ENCODE peak calls at places on chromosomes 1 and 21, in nine cellular contexts. J is OCI-LY7, R is GM23338, L is hepatocyte, T is HCT116, Y is neural progenitor cell, F is GM23248, D is PC-3, Z is SK-N-SH. V is an unnamed sample.
A peak's percentile ranks its signal among the peaks of the same experiment; 100 is the strongest.

GRCh38 chr1:39926343-39926769 is 24.6 kb upstream of the MYCL start:
- DNase-seq in J (peak; percentile 19), R (no peak), L (no peak), T (no peak), Y (no peak), F (peak; percentile 49), D (no peak), Z (no peak), V (no peak)

GRCh38 chr1:93588206-93588605 is 93.4 kb downstream of the BCAR3 start:
- DNase-seq in J (no peak), R (no peak), L (no peak), T (no peak), Y (no peak), F (peak; percentile 37), D (no peak), Z (no peak), V (no peak)

GRCh38 chr1:54812801-54813478 is 11.8 kb upstream of the TTC22 start:
- DNase-seq in J (no peak), R (no peak), L (peak; percentile 2), T (no peak), Y (no peak), F (no peak), D (no peak), Z (no peak), V (no peak)

GRCh38 chr1:11784256-11784992 is 21.3 kb downstream of the MTHFR start:
- DNase-seq in J (peak; percentile 30), R (no peak), L (no peak), T (no peak), Y (peak; percentile 1), F (no peak), D (no peak), Z (no peak), V (no peak)

GRCh38 chr21:37647781-37648180 is 268.5 kb downstream of the KCNJ6 start:
- DNase-seq in J (no peak), R (no peak), L (no peak), T (no peak), Y (no peak), F (no peak), D (no peak), Z (no peak), V (no peak)

GRCh38 chr1:204261746-204262505 is 48.1 kb upstream of the GOLT1A start:
- DNase-seq in J (no peak), R (no peak), L (no peak), T (no peak), Y (no peak), F (peak; percentile 88), D (no peak), Z (no peak), V (no peak)

GRCh38 chr21:37863842-37864241 is 52.4 kb downstream of the KCNJ6 start:
- DNase-seq in J (no peak), R (no peak), L (peak; percentile 43), T (no peak), Y (no peak), F (no peak), D (no peak), Z (no peak), V (no peak)

GRCh38 chr1:19222979-19223824 is 13.1 kb upstream of the UBR4 start:
- DNase-seq in J (no peak), R (no peak), L (no peak), T (no peak), Y (no peak), F (peak; percentile 45), D (peak; percentile 52), Z (no peak), V (no peak)

GRCh38 chr1:72037745-72038343 is 244.5 kb downstream of the NEGR1 start:
- DNase-seq in J (peak; percentile 45), R (peak; percentile 80), L (peak; percentile 74), T (peak; percentile 4), Y (peak; percentile 71), F (peak; percentile 59), D (peak; percentile 67), Z (no peak), V (peak; percentile 75)

GRCh38 chr21:39218082-39218409 is 34.8 kb upstream of the PSMG1 start:
- DNase-seq in J (no peak), R (no peak), L (no peak), T (no peak), Y (no peak), F (no peak), D (no peak), Z (no peak), V (no peak)

GRCh38 chr1:237205400-237206064 is 163.5 kb downstream of the RYR2 start:
- DNase-seq in J (no peak), R (no peak), L (peak; percentile 19), T (no peak), Y (no peak), F (peak; percentile 45), D (no peak), Z (no peak), V (no peak)

GRCh38 chr1:109025691-109026090 is 16.2 kb downstream of the WDR47 start:
- DNase-seq in J (no peak), R (no peak), L (no peak), T (no peak), Y (no peak), F (peak; percentile 3), D (peak; percentile 12), Z (no peak), V (no peak)

GRCh38 chr1:24351918-24352637 is 32.9 kb downstream of the GRHL3 start:
- DNase-seq in J (no peak), R (no peak), L (peak; percentile 37), T (no peak), Y (no peak), F (peak; percentile 72), D (peak; percentile 77), Z (no peak), V (no peak)

GRCh38 chr1:226778657-226779058 is 39.6 kb upstream of the ITPKB start:
- DNase-seq in J (no peak), R (no peak), L (no peak), T (no peak), Y (no peak), F (peak; percentile 97), D (peak; percentile 99), Z (no peak), V (no peak)

GRCh38 chr1:19209439-19209989 is 552 bp downstream of the UBR4 start:
- DNase-seq in J (peak; percentile 74), R (peak; percentile 82), L (peak; percentile 60), T (no peak), Y (peak; percentile 67), F (peak; percentile 78), D (peak; percentile 5), Z (peak; percentile 36), V (peak; percentile 59)

GRCh38 chr1:34900775-34901502 is 28.5 kb downstream of the DLGAP3 start:
- DNase-seq in J (no peak), R (no peak), L (no peak), T (no peak), Y (no peak), F (no peak), D (no peak), Z (no peak), V (no peak)

GRCh38 chr1:110440877-110441276 is 10.1 kb upstream of the PROK1 start:
- DNase-seq in J (no peak), R (no peak), L (no peak), T (no peak), Y (no peak), F (peak; percentile 72), D (no peak), Z (no peak), V (no peak)

GRCh38 chr1:180930687-180931086 is 18.0 kb downstream of the KIAA1614 start:
- DNase-seq in J (no peak), R (no peak), L (no peak), T (no peak), Y (no peak), F (no peak), D (no peak), Z (peak; percentile 86), V (no peak)

GRCh38 chr1:198254521-198254920 is 97.7 kb downstream of the NEK7 start:
- DNase-seq in J (no peak), R (peak; percentile 21), L (no peak), T (no peak), Y (no peak), F (peak; percentile 37), D (peak; percentile 9), Z (no peak), V (no peak)

GRCh38 chr1:203911806-203912205 is 50.4 kb downstream of the SNRPE start:
- DNase-seq in J (no peak), R (no peak), L (no peak), T (no peak), Y (no peak), F (peak; percentile 44), D (no peak), Z (no peak), V (no peak)

GRCh38 chr21:32726742-32727477 is 903 bp downstream of the SYNJ1 start:
- DNase-seq in J (peak; percentile 21), R (peak; percentile 25), L (peak; percentile 46), T (no peak), Y (peak; percentile 36), F (peak; percentile 54), D (peak; percentile 28), Z (peak; percentile 34), V (peak; percentile 35)

GRCh38 chr1:16167331-16168143 is 11.7 kb upstream of the EPHA2 start:
- DNase-seq in J (peak; percentile 73), R (peak; percentile 92), L (peak; percentile 86), T (no peak), Y (peak; percentile 94), F (peak; percentile 48), D (peak; percentile 73), Z (peak; percentile 92), V (peak; percentile 42)

GRCh38 chr21:36207577-36208320 is 51.1 kb downstream of the DOP1B start:
- DNase-seq in J (no peak), R (no peak), L (no peak), T (no peak), Y (no peak), F (peak; percentile 40), D (peak; percentile 88), Z (no peak), V (no peak)

GRCh38 chr21:43894206-43894577 is 29.2 kb downstream of the AGPAT3 start:
- DNase-seq in J (no peak), R (no peak), L (no peak), T (no peak), Y (no peak), F (no peak), D (no peak), Z (no peak), V (no peak)
- H2AFZ ChIP-seq in J (no peak overlapping the region), R (no peak overlapping the region), L (no peak overlapping the region), T (no peak overlapping the region), Y (no peak overlapping the region), F (no peak overlapping the region), D (no peak overlapping the region), Z (no peak overlapping the region), V (no peak overlapping the region)

GRCh38 chr1:42429623-42430022 is 26.2 kb downstream of the ZMYND12 start:
- DNase-seq in J (no peak), R (no peak), L (no peak), T (no peak), Y (no peak), F (peak; percentile 65), D (peak; percentile 12), Z (no peak), V (no peak)
- TF ChIP-seq EZH2phosphoT487 in J (no peak), R (no peak), L (no peak), T (no peak), Y (no peak), F (no peak), D (no peak), Z (no peak), V (no peak)

GRCh38 chr1:28756846-28757245 is 20.1 kb downstream of the YTHDF2 start:
- DNase-seq in J (no peak), R (peak; percentile 70), L (no peak), T (no peak), Y (peak; percentile 27), F (no peak), D (peak; percentile 15), Z (no peak), V (no peak)
- H3K4me2 ChIP-seq in J (no peak overlapping the region), R (peak overlapping the region; percentile 45), L (peak overlapping the region; percentile 59), T (no peak overlapping the region), Y (peak overlapping the region; percentile 34), F (no peak overlapping the region), D (no peak overlapping the region), Z (peak overlapping the region; percentile 9), V (no peak overlapping the region)

GRCh38 chr1:207826557-207827487 is 75.0 kb downstream of the CD46 start:
- DNase-seq in J (peak; percentile 27), R (no peak), L (peak; percentile 53), T (no peak), Y (no peak), F (no peak), D (peak; percentile 64), Z (no peak), V (no peak)
- H2AFZ ChIP-seq in J (peak overlapping the region; percentile 64), R (no peak overlapping the region), L (peak overlapping the region; percentile 27), T (no peak overlapping the region), Y (no peak overlapping the region), F (peak overlapping the region; percentile 55), D (peak overlapping the region; percentile 42), Z (no peak overlapping the region), V (peak overlapping the region; percentile 26)

V was measured in MM.1S.